ENCODE peak calls at places on chromosomes 7 and 10, in six cellular contexts. One of them, this sample, is unnamed.

GRCh38 chr7:98202367-98203195 is 8.7 kb upstream of the BHLHA15 start:
- DNase-seq in tibial nerve: no peak
- DNase-seq in stomach: no peak
- DNase-seq in HepG2: no peak
- DNase-seq in suprapubic skin: no peak
- DNase-seq in K562: no peak
- DNase-seq in this sample: peak

GRCh38 chr7:106736508-106737201 is 75.7 kb upstream of the CCDC71L start:
- DNase-seq in tibial nerve: no peak
- DNase-seq in suprapubic skin: no peak
- DNase-seq in K562: peak
- DNase-seq in HepG2: peak
- DNase-seq in stomach: peak
- DNase-seq in this sample: peak

GRCh38 chr7:2478387-2478760 is 2.2 kb upstream of the GRIFIN start:
- DNase-seq in suprapubic skin: no peak
- DNase-seq in K562: peak
- DNase-seq in tibial nerve: peak
- DNase-seq in stomach: peak
- DNase-seq in HepG2: no peak
- DNase-seq in this sample: peak

GRCh38 chr7:116598278-116598677 is 73.4 kb downstream of the CAV1 start:
- DNase-seq in suprapubic skin: no peak
- DNase-seq in tibial nerve: no peak
- DNase-seq in K562: peak
- DNase-seq in HepG2: no peak
- DNase-seq in stomach: no peak
- DNase-seq in this sample: no peak

GRCh38 chr10:57624066-57624465 is 643.6 kb downstream of the IPMK start:
- DNase-seq in suprapubic skin: no peak
- DNase-seq in K562: no peak
- DNase-seq in HepG2: no peak
- DNase-seq in stomach: no peak
- DNase-seq in tibial nerve: no peak
- DNase-seq in this sample: no peak

GRCh38 chr10:49302088-49302487 is 3.1 kb downstream of the C10orf71 start:
- DNase-seq in suprapubic skin: no peak
- DNase-seq in HepG2: no peak
- DNase-seq in K562: no peak
- DNase-seq in tibial nerve: no peak
- DNase-seq in stomach: no peak
- DNase-seq in this sample: no peak

GRCh38 chr10:35643151-35643975 is 1.3 kb upstream of the FZD8 start:
- DNase-seq in HepG2: no peak
- DNase-seq in suprapubic skin: peak
- DNase-seq in stomach: peak
- DNase-seq in K562: peak
- DNase-seq in tibial nerve: peak
- DNase-seq in this sample: peak

GRCh38 chr7:148819697-148820332 is 64.3 kb downstream of the EZH2 start:
- DNase-seq in HepG2: no peak
- DNase-seq in K562: no peak
- DNase-seq in stomach: no peak
- DNase-seq in tibial nerve: no peak
- DNase-seq in suprapubic skin: no peak
- DNase-seq in this sample: no peak

GRCh38 chr7:2864204-2864985 is 20.3 kb upstream of the GNA12 start:
- DNase-seq in stomach: no peak
- DNase-seq in suprapubic skin: no peak
- DNase-seq in K562: no peak
- DNase-seq in HepG2: peak
- DNase-seq in tibial nerve: no peak
- DNase-seq in this sample: no peak

GRCh38 chr7:30546596-30546995 is 42.0 kb upstream of the GGCT start:
- DNase-seq in suprapubic skin: no peak
- DNase-seq in HepG2: no peak
- DNase-seq in tibial nerve: no peak
- DNase-seq in stomach: no peak
- DNase-seq in K562: no peak
- DNase-seq in this sample: no peak

GRCh38 chr7:18116661-18117060 is 89.0 kb upstream of the PRPS1L1 start:
- DNase-seq in stomach: no peak
- DNase-seq in suprapubic skin: no peak
- DNase-seq in tibial nerve: no peak
- DNase-seq in HepG2: no peak
- DNase-seq in K562: no peak
- DNase-seq in this sample: no peak

GRCh38 chr10:100739516-100740368 is 5.6 kb upstream of the PAX2 start:
- DNase-seq in HepG2: peak
- DNase-seq in suprapubic skin: no peak
- DNase-seq in K562: no peak
- DNase-seq in tibial nerve: no peak
- DNase-seq in stomach: no peak
- DNase-seq in this sample: no peak

GRCh38 chr7:80681272-80681885 is 42.9 kb downstream of the CD36 start:
- DNase-seq in K562: peak
- DNase-seq in tibial nerve: no peak
- DNase-seq in HepG2: peak
- DNase-seq in stomach: no peak
- DNase-seq in suprapubic skin: no peak
- DNase-seq in this sample: no peak

GRCh38 chr7:81260152-81260551 is 341.3 kb upstream of the SEMA3C start:
- DNase-seq in stomach: no peak
- DNase-seq in HepG2: no peak
- DNase-seq in suprapubic skin: no peak
- DNase-seq in tibial nerve: no peak
- DNase-seq in K562: no peak
- DNase-seq in this sample: no peak

GRCh38 chr7:134750083-134751062 is 29.1 kb upstream of the CALD1 start:
- DNase-seq in stomach: peak
- DNase-seq in K562: peak
- DNase-seq in HepG2: peak
- DNase-seq in suprapubic skin: no peak
- DNase-seq in tibial nerve: peak
- DNase-seq in this sample: peak

GRCh38 chr10:55220975-55221374 is 419.9 kb upstream of the PCDH15 start:
- DNase-seq in stomach: no peak
- DNase-seq in tibial nerve: no peak
- DNase-seq in suprapubic skin: no peak
- DNase-seq in K562: no peak
- DNase-seq in HepG2: no peak
- DNase-seq in this sample: no peak

GRCh38 chr10:86225098-86225782 is 141.4 kb downstream of the GRID1 start:
- DNase-seq in suprapubic skin: no peak
- DNase-seq in tibial nerve: no peak
- DNase-seq in stomach: no peak
- DNase-seq in K562: peak
- DNase-seq in HepG2: no peak
- DNase-seq in this sample: no peak

GRCh38 chr10:113469796-113470195 is 83.1 kb upstream of the HABP2 start:
- DNase-seq in HepG2: no peak
- DNase-seq in tibial nerve: no peak
- DNase-seq in suprapubic skin: no peak
- DNase-seq in K562: no peak
- DNase-seq in stomach: no peak
- DNase-seq in this sample: no peak

GRCh38 chr10:103111031-103111917 is 81.8 kb downstream of the NT5C2 start:
- DNase-seq in stomach: no peak
- DNase-seq in suprapubic skin: no peak
- DNase-seq in K562: no peak
- DNase-seq in tibial nerve: no peak
- DNase-seq in HepG2: peak
- DNase-seq in this sample: no peak

GRCh38 chr10:48632166-48632565 is 27.3 kb upstream of the ARHGAP22 start:
- DNase-seq in tibial nerve: no peak
- DNase-seq in stomach: no peak
- DNase-seq in suprapubic skin: no peak
- DNase-seq in K562: no peak
- DNase-seq in HepG2: no peak
- DNase-seq in this sample: no peak

GRCh38 chr7:120272261-120272895 is 597 bp upstream of the KCND2 start:
- DNase-seq in HepG2: peak
- DNase-seq in suprapubic skin: no peak
- DNase-seq in K562: peak
- DNase-seq in stomach: no peak
- DNase-seq in tibial nerve: no peak
- DNase-seq in this sample: no peak

GRCh38 chr7:117582219-117582704 is 102.4 kb downstream of the CFTR start:
- DNase-seq in stomach: no peak
- DNase-seq in tibial nerve: peak
- DNase-seq in K562: no peak
- DNase-seq in suprapubic skin: no peak
- DNase-seq in HepG2: no peak
- DNase-seq in this sample: no peak

GRCh38 chr10:22631646-22632278 is 82.6 kb downstream of the PIP4K2A start:
- DNase-seq in K562: peak
- DNase-seq in tibial nerve: no peak
- DNase-seq in suprapubic skin: no peak
- DNase-seq in stomach: no peak
- DNase-seq in HepG2: peak
- DNase-seq in this sample: no peak

GRCh38 chr10:102654566-102654965 is 10.3 kb downstream of the TRIM8 start:
- DNase-seq in K562: no peak
- DNase-seq in tibial nerve: no peak
- DNase-seq in stomach: no peak
- DNase-seq in HepG2: no peak
- DNase-seq in suprapubic skin: no peak
- DNase-seq in this sample: no peak

GRCh38 chr10:27285093-27285492 is 44.5 kb upstream of the ACBD5 start:
- DNase-seq in stomach: no peak
- DNase-seq in tibial nerve: no peak
- DNase-seq in suprapubic skin: no peak
- DNase-seq in K562: peak
- DNase-seq in HepG2: peak
- DNase-seq in this sample: no peak

GRCh38 chr7:37405603-37406122 is 43.0 kb downstream of the ELMO1 start:
- DNase-seq in K562: peak
- DNase-seq in suprapubic skin: no peak
- DNase-seq in HepG2: no peak
- DNase-seq in tibial nerve: no peak
- DNase-seq in stomach: no peak
- DNase-seq in this sample: no peak

DNA sequence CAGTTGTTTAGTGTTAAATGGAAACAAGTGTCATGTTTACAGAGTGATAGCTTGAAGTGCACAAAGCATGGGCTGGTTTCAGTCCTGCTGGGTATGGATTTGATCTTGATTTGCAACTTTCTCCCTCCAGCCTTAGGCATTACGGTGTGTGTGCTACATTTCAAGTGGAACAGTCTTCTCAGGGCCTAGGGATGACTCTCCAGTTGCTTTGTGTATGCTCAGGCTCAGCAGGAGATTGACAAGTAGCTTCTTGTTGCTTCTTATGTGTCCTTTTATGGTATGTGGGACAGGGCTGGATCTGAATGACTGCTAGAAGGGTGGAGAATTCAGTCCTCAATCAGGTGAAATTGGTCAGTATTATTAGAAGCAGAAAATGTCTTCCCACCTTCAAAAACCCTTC is 51.3 kb upstream of the PLEKHA1 start:
- DNase-seq in K562: no peak
- DNase-seq in stomach: no peak
- DNase-seq in tibial nerve: no peak
- DNase-seq in suprapubic skin: no peak
- DNase-seq in HepG2: no peak
- DNase-seq in this sample: no peak
- TF ChIP-seq EP300 in K562: no peak
- TF ChIP-seq EP300 in stomach: no peak
- TF ChIP-seq EP300 in tibial nerve: no peak
- TF ChIP-seq EP300 in suprapubic skin: no peak
- TF ChIP-seq EP300 in HepG2: no peak
- TF ChIP-seq EP300 in this sample: no peak

DNA sequence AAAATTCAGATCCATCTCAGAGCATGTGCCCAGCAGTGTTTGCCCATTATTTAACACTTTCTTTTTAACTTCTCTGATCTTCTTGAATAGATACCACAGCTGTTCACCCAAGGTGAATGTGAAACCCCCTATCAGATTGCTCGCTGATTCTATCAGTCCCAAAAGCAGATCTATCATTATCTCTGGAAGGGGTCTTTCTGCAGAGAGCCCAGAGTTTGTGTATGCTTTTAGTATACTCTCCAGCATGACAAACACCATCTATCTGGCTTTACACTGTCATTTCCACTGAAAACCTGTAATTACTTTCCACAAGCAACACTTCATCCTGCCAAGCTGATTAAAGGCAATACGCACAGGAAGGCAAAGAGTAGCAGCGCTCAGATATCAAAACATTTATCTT is 168.2 kb downstream of the CACNA2D1 start:
- DNase-seq in suprapubic skin: no peak
- DNase-seq in HepG2: no peak
- DNase-seq in tibial nerve: no peak
- DNase-seq in stomach: no peak
- DNase-seq in K562: no peak
- DNase-seq in this sample: no peak
- TF ChIP-seq EP300 in suprapubic skin: no peak
- TF ChIP-seq EP300 in HepG2: no peak
- TF ChIP-seq EP300 in tibial nerve: no peak
- TF ChIP-seq EP300 in stomach: no peak
- TF ChIP-seq EP300 in K562: no peak
- TF ChIP-seq EP300 in this sample: no peak

GRCh38 chr10:77586719-77587423 is 50.7 kb downstream of the KCNMA1 start:
- DNase-seq in suprapubic skin: no peak
- DNase-seq in HepG2: no peak
- DNase-seq in stomach: no peak
- DNase-seq in K562: no peak
- DNase-seq in tibial nerve: no peak
- DNase-seq in this sample: peak
- TF ChIP-seq EP300 in suprapubic skin: peak
- TF ChIP-seq EP300 in HepG2: no peak
- TF ChIP-seq EP300 in stomach: peak
- TF ChIP-seq EP300 in K562: no peak
- TF ChIP-seq EP300 in tibial nerve: no peak
- TF ChIP-seq EP300 in this sample: peak

GRCh38 chr10:72158174-72158573 is 57.6 kb upstream of the ANAPC16 start:
- DNase-seq in stomach: no peak
- DNase-seq in K562: no peak
- DNase-seq in suprapubic skin: no peak
- DNase-seq in tibial nerve: no peak
- DNase-seq in HepG2: no peak
- DNase-seq in this sample: no peak

GRCh38 chr10:72164617-72165016 is 51.2 kb upstream of the ANAPC16 start:
- DNase-seq in HepG2: no peak
- DNase-seq in suprapubic skin: no peak
- DNase-seq in stomach: no peak
- DNase-seq in K562: no peak
- DNase-seq in tibial nerve: no peak
- DNase-seq in this sample: no peak

DNA sequence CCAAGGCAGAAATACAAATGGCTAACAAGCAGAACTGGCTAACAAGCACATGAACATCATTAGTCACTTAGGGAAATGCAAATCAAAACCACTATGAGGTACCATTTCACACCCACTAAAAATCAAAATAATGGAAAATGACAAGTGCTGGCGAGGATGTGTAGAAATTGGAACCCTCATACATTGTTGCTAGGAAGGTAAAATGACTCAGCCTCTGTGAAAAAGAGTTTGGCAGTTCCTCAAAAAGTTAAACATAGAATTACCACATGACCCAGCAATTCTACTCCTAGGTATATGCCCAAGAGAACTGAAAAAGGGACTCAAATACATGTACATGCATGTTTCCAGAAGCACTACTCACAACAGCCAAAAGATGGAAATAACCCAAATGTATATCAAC is 52.8 kb upstream of the ANAPC16 start:
- DNase-seq in stomach: no peak
- DNase-seq in suprapubic skin: no peak
- DNase-seq in K562: no peak
- DNase-seq in tibial nerve: no peak
- DNase-seq in HepG2: no peak
- DNase-seq in this sample: no peak
- TF ChIP-seq EP300 in stomach: no peak
- TF ChIP-seq EP300 in suprapubic skin: no peak
- TF ChIP-seq EP300 in K562: no peak
- TF ChIP-seq EP300 in tibial nerve: no peak
- TF ChIP-seq EP300 in HepG2: no peak
- TF ChIP-seq EP300 in this sample: no peak